ENCODE peak calls at places on chromosomes 13 and 19, in four cellular contexts. W is amniotic epithelial cell; I is mammary epithelial cell; F is activated CD4-positive, alpha-beta T cell treated with anti-CD3 and anti-CD28 coated beads for 48 hours. Z is an unnamed sample.

GRCh38 chr13:62643007-62643483 is 1227.4 kb upstream of the PCDH20 start:
- DNase-seq in W (peak; percentile 75), I (peak; percentile 7), F (peak; percentile 37), Z (peak; percentile 20)

GRCh38 chr19:17001603-17002183 is 24.9 kb downstream of the CPAMD8 start:
- DNase-seq in W (no peak), I (no peak), F (peak; percentile 49), Z (no peak)

GRCh38 chr13:39510296-39510695 is 92.7 kb downstream of the LHFPL6 start:
- DNase-seq in W (no peak), I (peak; percentile 56), F (no peak), Z (no peak)

GRCh38 chr13:60095300-60095699 is 68.4 kb downstream of the DIAPH3 start:
- DNase-seq in W (no peak), I (no peak), F (no peak), Z (no peak)

GRCh38 chr13:111521691-111522229 is 201.3 kb downstream of the TEX29 start:
- DNase-seq in W (no peak), I (no peak), F (no peak), Z (no peak)

GRCh38 chr19:21084343-21084742 is 2.3 kb downstream of the ZNF714 start:
- DNase-seq in W (peak; percentile 73), I (peak; percentile 65), F (peak; percentile 40), Z (peak; percentile 65)

GRCh38 chr19:6021878-6022569 is 44.1 kb upstream of the RANBP3 start:
- DNase-seq in W (peak; percentile 77), I (peak; percentile 12), F (peak; percentile 89), Z (peak; percentile 83)

GRCh38 chr19:58572026-58572817 is 913 bp downstream of the MZF1 start:
- DNase-seq in W (no peak), I (no peak), F (no peak), Z (no peak)

GRCh38 chr19:35332817-35333216 is 3.8 kb downstream of the CD22 start:
- DNase-seq in W (no peak), I (no peak), F (peak; percentile 60), Z (no peak)

GRCh38 chr13:92966341-92966740 is 260.3 kb upstream of the GPC6 start:
- DNase-seq in W (no peak), I (no peak), F (no peak), Z (no peak)

GRCh38 chr19:40530091-40530901 is 46.4 kb upstream of the SHKBP1 start:
- DNase-seq in W (no peak), I (no peak), F (peak; percentile 21), Z (no peak)

GRCh38 chr13:112843392-112844250 is 125.4 kb upstream of the MCF2L start:
- DNase-seq in W (no peak), I (no peak), F (no peak), Z (no peak)

GRCh38 chr13:32278456-32278855 is 36.7 kb downstream of the ZAR1L start:
- DNase-seq in W (peak; percentile 26), I (peak; percentile 68), F (no peak), Z (peak; percentile 52)

GRCh38 chr13:94280845-94281244 is 198.6 kb downstream of the DCT start:
- DNase-seq in W (no peak), I (no peak), F (no peak), Z (no peak)

GRCh38 chr13:40494513-40494912 is 171.9 kb downstream of the FOXO1 start:
- DNase-seq in W (no peak), I (no peak), F (no peak), Z (peak; percentile 1)

GRCh38 chr13:60175571-60175970 is 11.8 kb upstream of the DIAPH3 start:
- DNase-seq in W (no peak), I (no peak), F (no peak), Z (no peak)

GRCh38 chr19:49553451-49554271 is 25.9 kb downstream of the RCN3 start:
- DNase-seq in W (peak; percentile 79), I (peak; percentile 92), F (peak; percentile 78), Z (peak; percentile 67)

GRCh38 chr13:21511841-21512240 is 52.7 kb upstream of the ZDHHC20 start:
- DNase-seq in W (no peak), I (peak; percentile 88), F (no peak), Z (no peak)

GRCh38 chr13:98766120-98766519 is 13.6 kb upstream of the SLC15A1 start:
- DNase-seq in W (no peak), I (no peak), F (no peak), Z (no peak)

GRCh38 chr13:20902438-20903163 is at the start of gene XPO4:
- DNase-seq in W (peak; percentile 64), I (peak; percentile 76), F (peak; percentile 87), Z (peak; percentile 86)